ENCODE peak calls at places on chromosomes 7 and 10, in five cellular contexts. One of them, this sample, is unnamed.

GRCh38 chr7:81175291-81175942 is 256.6 kb upstream of the SEMA3C start:
- DNase-seq in AG04450: no peak
- DNase-seq in BJ: no peak
- DNase-seq in AG10803: no peak
- DNase-seq in hepatocyte: no peak
- DNase-seq in this sample: no peak

GRCh38 chr10:26432938-26433337 is 5.2 kb upstream of the APBB1IP start:
- DNase-seq in AG04450: no peak
- DNase-seq in BJ: no peak
- DNase-seq in AG10803: peak; percentile 67
- DNase-seq in hepatocyte: no peak
- DNase-seq in this sample: peak; percentile 39

GRCh38 chr7:44194562-44195145 is 5.4 kb upstream of the GCK start:
- DNase-seq in AG04450: no peak
- DNase-seq in BJ: no peak
- DNase-seq in AG10803: no peak
- DNase-seq in hepatocyte: no peak
- DNase-seq in this sample: no peak

GRCh38 chr10:43353495-43354324 is 17.7 kb upstream of the FXYD4 start:
- DNase-seq in AG04450: no peak
- DNase-seq in BJ: no peak
- DNase-seq in AG10803: no peak
- DNase-seq in hepatocyte: no peak
- DNase-seq in this sample: peak; percentile 1

GRCh38 chr7:41979834-41980307 is 257.1 kb downstream of the GLI3 start:
- DNase-seq in AG04450: no peak
- DNase-seq in BJ: no peak
- DNase-seq in AG10803: peak; percentile 74
- DNase-seq in hepatocyte: peak; percentile 63
- DNase-seq in this sample: no peak

GRCh38 chr10:75253281-75254220 is 17.8 kb upstream of the COMTD1 start:
- DNase-seq in AG04450: no peak
- DNase-seq in BJ: no peak
- DNase-seq in AG10803: no peak
- DNase-seq in hepatocyte: no peak
- DNase-seq in this sample: no peak

GRCh38 chr7:151133986-151134742 is 33.3 kb downstream of the GBX1 start:
- DNase-seq in AG04450: no peak
- DNase-seq in BJ: no peak
- DNase-seq in AG10803: no peak
- DNase-seq in hepatocyte: no peak
- DNase-seq in this sample: no peak

GRCh38 chr7:79386688-79387422 is 66.6 kb downstream of the MAGI2 start:
- DNase-seq in AG04450: peak; percentile 18
- DNase-seq in BJ: no peak
- DNase-seq in AG10803: peak; percentile 3
- DNase-seq in hepatocyte: no peak
- DNase-seq in this sample: peak; percentile 31

GRCh38 chr7:69232445-69233376 is 365.6 kb upstream of the AUTS2 start:
- DNase-seq in AG04450: no peak
- DNase-seq in BJ: no peak
- DNase-seq in AG10803: no peak
- DNase-seq in hepatocyte: no peak
- DNase-seq in this sample: no peak

GRCh38 chr7:130207642-130208041 is at the start of gene SSMEM1:
- DNase-seq in AG04450: no peak
- DNase-seq in BJ: peak; percentile 14
- DNase-seq in AG10803: peak; percentile 82
- DNase-seq in hepatocyte: peak; percentile 8
- DNase-seq in this sample: peak; percentile 56

GRCh38 chr10:86327954-86328705 is 38.5 kb downstream of the GRID1 start:
- DNase-seq in AG04450: no peak
- DNase-seq in BJ: no peak
- DNase-seq in AG10803: no peak
- DNase-seq in hepatocyte: no peak
- DNase-seq in this sample: no peak

GRCh38 chr7:8176370-8177081 is 85.4 kb downstream of the ICA1 start:
- DNase-seq in AG04450: no peak
- DNase-seq in BJ: no peak
- DNase-seq in AG10803: no peak
- DNase-seq in hepatocyte: no peak
- DNase-seq in this sample: no peak

GRCh38 chr10:89003344-89003743 is 12.7 kb downstream of the FAS start:
- DNase-seq in AG04450: no peak
- DNase-seq in BJ: no peak
- DNase-seq in AG10803: no peak
- DNase-seq in hepatocyte: no peak
- DNase-seq in this sample: no peak

GRCh38 chr7:76381814-76382213 is 23.0 kb upstream of the YWHAG start:
- DNase-seq in AG04450: no peak
- DNase-seq in BJ: no peak
- DNase-seq in AG10803: no peak
- DNase-seq in hepatocyte: no peak
- DNase-seq in this sample: no peak

GRCh38 chr10:126839094-126839761 is 66.0 kb upstream of the DOCK1 start:
- DNase-seq in AG04450: no peak
- DNase-seq in BJ: no peak
- DNase-seq in AG10803: no peak
- DNase-seq in hepatocyte: peak; percentile 70
- DNase-seq in this sample: no peak

GRCh38 chr10:132685921-132686680 is 99.8 kb downstream of the NKX6-2 start:
- DNase-seq in AG04450: no peak
- DNase-seq in BJ: no peak
- DNase-seq in AG10803: no peak
- DNase-seq in hepatocyte: no peak
- DNase-seq in this sample: no peak

GRCh38 chr7:17371656-17372524 is 73.4 kb downstream of the AHR start:
- DNase-seq in AG04450: peak; percentile 89
- DNase-seq in BJ: peak; percentile 93
- DNase-seq in AG10803: peak; percentile 97
- DNase-seq in hepatocyte: peak; percentile 32
- DNase-seq in this sample: peak; percentile 91

GRCh38 chr10:92822060-92822634 is 26.2 kb upstream of the EXOC6 start:
- DNase-seq in AG04450: peak; percentile 73
- DNase-seq in BJ: no peak
- DNase-seq in AG10803: peak; percentile 37
- DNase-seq in hepatocyte: peak; percentile 51
- DNase-seq in this sample: peak; percentile 46

GRCh38 chr10:36114913-36115312 is 472.8 kb upstream of the FZD8 start:
- DNase-seq in AG04450: peak; percentile 58
- DNase-seq in BJ: no peak
- DNase-seq in AG10803: peak; percentile 42
- DNase-seq in hepatocyte: peak; percentile 53
- DNase-seq in this sample: peak; percentile 59

GRCh38 chr10:119616879-119617580 is 20.3 kb upstream of the TIAL1 start:
- DNase-seq in AG04450: no peak
- DNase-seq in BJ: no peak
- DNase-seq in AG10803: peak; percentile 71
- DNase-seq in hepatocyte: no peak
- DNase-seq in this sample: no peak

GRCh38 chr7:2645274-2645868 is 13.6 kb downstream of the TTYH3 start:
- DNase-seq in AG04450: no peak
- DNase-seq in BJ: no peak
- DNase-seq in AG10803: peak; percentile 40
- DNase-seq in hepatocyte: no peak
- DNase-seq in this sample: no peak

GRCh38 chr10:95500649-95501048 is 60.5 kb downstream of the SORBS1 start:
- DNase-seq in AG04450: no peak
- DNase-seq in BJ: no peak
- DNase-seq in AG10803: no peak
- DNase-seq in hepatocyte: no peak
- DNase-seq in this sample: no peak

GRCh38 chr10:55024718-55025117 is 223.7 kb upstream of the PCDH15 start:
- DNase-seq in AG04450: no peak
- DNase-seq in BJ: no peak
- DNase-seq in AG10803: no peak
- DNase-seq in hepatocyte: peak; percentile 8
- DNase-seq in this sample: no peak

GRCh38 chr7:15687645-15688025 is 1.2 kb upstream of the MEOX2 start:
- DNase-seq in AG04450: no peak
- DNase-seq in BJ: no peak
- DNase-seq in AG10803: no peak
- DNase-seq in hepatocyte: no peak
- DNase-seq in this sample: no peak

GRCh38 chr10:35372329-35372728 is 36.0 kb downstream of the CCNY start:
- DNase-seq in AG04450: no peak
- DNase-seq in BJ: no peak
- DNase-seq in AG10803: peak; percentile 60
- DNase-seq in hepatocyte: no peak
- DNase-seq in this sample: no peak

GRCh38 chr10:11704087-11704486 is 38.1 kb upstream of the ECHDC3 start:
- DNase-seq in AG04450: no peak
- DNase-seq in BJ: no peak
- DNase-seq in AG10803: no peak
- DNase-seq in hepatocyte: no peak
- DNase-seq in this sample: no peak

GRCh38 chr10:2928219-2928840 is 139.0 kb upstream of the PFKP start:
- DNase-seq in AG04450: peak; percentile 26
- DNase-seq in BJ: no peak
- DNase-seq in AG10803: peak; percentile 45
- DNase-seq in hepatocyte: peak; percentile 82
- DNase-seq in this sample: no peak

GRCh38 chr10:127871631-127872010 is 21.1 kb downstream of the CLRN3 start:
- DNase-seq in AG04450: no peak
- DNase-seq in BJ: no peak
- DNase-seq in AG10803: no peak
- DNase-seq in hepatocyte: no peak
- DNase-seq in this sample: no peak

GRCh38 chr10:78211476-78212110 is 177.9 kb downstream of the RPS24 start:
- DNase-seq in AG04450: peak; percentile 30
- DNase-seq in BJ: no peak
- DNase-seq in AG10803: peak; percentile 63
- DNase-seq in hepatocyte: peak; percentile 69
- DNase-seq in this sample: peak; percentile 33

GRCh38 chr7:18866359-18867036 is 250.9 kb downstream of the TWIST1 start:
- DNase-seq in AG04450: peak; percentile 98
- DNase-seq in BJ: peak; percentile 99
- DNase-seq in AG10803: peak; percentile 100
- DNase-seq in hepatocyte: peak; percentile 54
- DNase-seq in this sample: peak; percentile 100

GRCh38 chr7:147279516-147279915 is 1162.9 kb downstream of the CNTNAP2 start:
- DNase-seq in AG04450: no peak
- DNase-seq in BJ: no peak
- DNase-seq in AG10803: no peak
- DNase-seq in hepatocyte: no peak
- DNase-seq in this sample: no peak

GRCh38 chr10:118729641-118730258 is 25.0 kb downstream of the CACUL1 start:
- DNase-seq in AG04450: no peak
- DNase-seq in BJ: no peak
- DNase-seq in AG10803: no peak
- DNase-seq in hepatocyte: no peak
- DNase-seq in this sample: no peak

DNA sequence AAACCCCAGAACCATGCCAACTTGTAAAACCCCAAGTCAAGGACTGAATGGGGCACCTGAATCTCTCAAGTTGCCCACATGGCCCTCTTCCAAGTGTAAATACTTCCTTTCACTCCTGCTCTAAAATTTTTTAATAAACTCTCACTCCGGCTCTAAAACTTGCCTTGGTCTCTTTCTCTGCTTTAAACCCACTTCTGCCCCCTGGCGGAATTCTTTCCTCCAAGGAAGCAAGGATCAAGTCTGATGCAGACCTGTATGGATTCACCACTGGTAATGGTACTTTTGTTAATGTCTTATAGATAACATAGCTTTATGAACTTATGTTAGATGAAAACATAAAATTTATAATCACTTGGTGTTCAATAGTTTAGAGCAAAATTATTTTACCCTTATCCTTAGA is 33.8 kb downstream of the SLC16A9 start:
- DNase-seq in AG04450: no peak
- DNase-seq in BJ: no peak
- DNase-seq in AG10803: no peak
- DNase-seq in hepatocyte: no peak
- DNase-seq in this sample: no peak
- TF ChIP-seq CTCF in AG04450: no peak
- TF ChIP-seq CTCF in BJ: no peak
- TF ChIP-seq CTCF in AG10803: peak; percentile 26
- TF ChIP-seq CTCF in hepatocyte: peak; percentile 6
- TF ChIP-seq CTCF in this sample: peak; percentile 18

DNA sequence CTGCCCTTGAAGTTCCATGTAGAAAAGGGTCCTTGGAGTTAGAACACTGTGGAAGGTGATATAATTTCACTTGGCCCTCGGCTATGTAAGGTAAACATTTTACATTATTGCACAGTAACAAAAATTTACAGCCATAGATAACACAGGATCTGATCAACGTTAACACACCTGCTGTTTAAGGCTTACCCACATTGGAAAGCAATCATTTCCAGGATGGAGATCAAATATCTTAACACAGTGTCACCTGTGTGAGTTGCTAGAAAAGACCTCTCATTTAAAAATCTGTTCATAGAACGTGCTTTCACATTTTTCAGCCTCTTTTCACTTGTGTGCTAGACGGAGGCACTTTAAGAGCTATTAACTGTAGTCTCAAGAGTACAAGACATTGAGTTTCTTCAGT is 1.9 kb downstream of the TMEM229A start:
- DNase-seq in AG04450: no peak
- DNase-seq in BJ: no peak
- DNase-seq in AG10803: no peak
- DNase-seq in hepatocyte: no peak
- DNase-seq in this sample: no peak
- H3K4me3 ChIP-seq in AG04450: no peak overlapping the region
- H3K4me3 ChIP-seq in BJ: no peak overlapping the region
- H3K4me3 ChIP-seq in AG10803: no peak overlapping the region
- H3K4me3 ChIP-seq in hepatocyte: no peak overlapping the region
- H3K4me3 ChIP-seq in this sample: no peak overlapping the region

GRCh38 chr7:92246363-92247101 is 758 bp downstream of the ANKIB1 start:
- DNase-seq in AG04450: no peak
- DNase-seq in BJ: no peak
- DNase-seq in AG10803: no peak
- DNase-seq in hepatocyte: peak; percentile 31
- DNase-seq in this sample: no peak
- TF ChIP-seq CTCF in AG04450: no peak
- TF ChIP-seq CTCF in BJ: no peak
- TF ChIP-seq CTCF in AG10803: no peak
- TF ChIP-seq CTCF in hepatocyte: no peak
- TF ChIP-seq CTCF in this sample: no peak

DNA sequence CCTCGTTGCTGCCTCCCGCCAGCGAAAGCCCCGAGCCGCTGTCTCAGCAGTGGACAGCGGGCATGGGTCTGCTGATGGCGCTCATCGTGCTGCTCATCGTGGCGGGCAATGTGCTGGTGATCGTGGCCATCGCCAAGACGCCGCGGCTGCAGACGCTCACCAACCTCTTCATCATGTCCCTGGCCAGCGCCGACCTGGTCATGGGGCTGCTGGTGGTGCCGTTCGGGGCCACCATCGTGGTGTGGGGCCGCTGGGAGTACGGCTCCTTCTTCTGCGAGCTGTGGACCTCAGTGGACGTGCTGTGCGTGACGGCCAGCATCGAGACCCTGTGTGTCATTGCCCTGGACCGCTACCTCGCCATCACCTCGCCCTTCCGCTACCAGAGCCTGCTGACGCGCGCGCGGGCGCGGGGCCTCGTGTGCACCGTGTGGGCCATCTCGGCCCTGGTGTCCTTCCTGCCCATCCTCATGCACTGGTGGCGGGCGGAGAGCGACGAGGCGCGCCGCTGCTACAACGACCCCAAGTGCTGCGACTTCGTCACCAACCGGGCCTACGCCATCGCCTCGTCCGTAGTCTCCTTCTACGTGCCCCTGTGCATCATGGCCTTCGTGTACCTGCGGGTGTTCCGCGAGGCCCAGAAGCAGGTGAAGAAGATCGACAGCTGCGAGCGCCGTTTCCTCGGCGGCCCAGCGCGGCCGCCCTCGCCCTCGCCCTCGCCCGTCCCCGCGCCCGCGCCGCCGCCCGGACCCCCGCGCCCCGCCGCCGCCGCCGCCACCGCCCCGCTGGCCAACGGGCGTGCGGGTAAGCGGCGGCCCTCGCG is 795 bp downstream of the ADRB1 start:
- DNase-seq in AG04450: no peak
- DNase-seq in BJ: no peak
- DNase-seq in AG10803: no peak
- DNase-seq in hepatocyte: peak; percentile 11
- DNase-seq in this sample: no peak
- H3K4me3 ChIP-seq in AG04450: no peak overlapping the region
- H3K4me3 ChIP-seq in BJ: no peak overlapping the region
- H3K4me3 ChIP-seq in AG10803: no peak overlapping the region
- H3K4me3 ChIP-seq in hepatocyte: no peak overlapping the region
- H3K4me3 ChIP-seq in this sample: no peak overlapping the region

This sample was measured in AG09309.